ENCODE peak calls at places on chromosome X, in five cellular contexts. K is ascending aorta, C is fibroblast of lung, J is A549, W is AG10803. E is an unnamed sample.

GRCh38 chrX:387729-388128 is 1.0 kb upstream of the PPP2R3B start:
- DNase-seq in W (no peak), K (no peak), C (no peak), J (no peak), E (no peak)

GRCh38 chrX:33725556-33726232 is 406.4 kb downstream of the FAM47A start:
- DNase-seq in W (no peak), J (peak; percentile 7), K (no peak), C (no peak), E (no peak)

GRCh38 chrX:270848-271367 is 10.3 kb upstream of the PLCXD1 start:
- DNase-seq in K (no peak), J (no peak), W (no peak), C (no peak), E (no peak)

GRCh38 chrX:78106651-78106986 is 2.6 kb downstream of the PGK1 start:
- DNase-seq in K (no peak), W (no peak), J (no peak), C (no peak), E (no peak)

GRCh38 chrX:126027229-126027628 is 138.9 kb downstream of the DCAF12L2 start:
- DNase-seq in C (no peak), W (no peak), J (no peak), K (no peak), E (no peak)

GRCh38 chrX:48090123-48090522 is 18.7 kb upstream of the ZNF630 start:
- DNase-seq in K (no peak), W (no peak), C (no peak), J (peak; percentile 9), E (no peak)

GRCh38 chrX:20609916-20610415 is 343.3 kb upstream of the RPS6KA3 start:
- DNase-seq in J (no peak), C (no peak), W (no peak), K (no peak), E (no peak)

GRCh38 chrX:51144828-51145442 is 187.7 kb upstream of the NUDT10 start:
- DNase-seq in J (peak; percentile 40), W (peak; percentile 15), K (no peak), C (peak; percentile 14), E (no peak)

GRCh38 chrX:13694359-13694758 is 5.4 kb downstream of the RAB9A start:
- DNase-seq in C (peak; percentile 30), W (no peak), J (no peak), K (no peak), E (no peak)

GRCh38 chrX:77668391-77669237 is 117.4 kb downstream of the ATRX start:
- DNase-seq in J (peak; percentile 40), W (peak; percentile 9), K (no peak), C (peak; percentile 59), E (peak; percentile 1)

GRCh38 chrX:136781180-136781797 is 557 bp upstream of the ARHGEF6 start:
- DNase-seq in K (no peak), C (no peak), J (no peak), W (peak; percentile 64), E (no peak)

GRCh38 chrX:136780738-136781137 is at the start of gene ARHGEF6:
- DNase-seq in K (no peak), W (no peak), J (no peak), C (no peak), E (no peak)

GRCh38 chrX:136779346-136779781 is 1.4 kb downstream of the ARHGEF6 start:
- DNase-seq in C (no peak), K (no peak), J (no peak), W (no peak), E (no peak)

GRCh38 chrX:136778914-136779313 is 1.8 kb downstream of the ARHGEF6 start:
- DNase-seq in K (no peak), J (no peak), C (no peak), W (no peak), E (no peak)

GRCh38 chrX:136780241-136780640 is 491 bp downstream of the ARHGEF6 start:
- DNase-seq in C (no peak), W (no peak), K (no peak), J (no peak), E (no peak)
- H3K4me3 ChIP-seq in C (peak overlapping the region; percentile 22), W (no peak overlapping the region), K (peak overlapping the region; percentile 2), J (no peak overlapping the region), E (peak overlapping the region; percentile 29)

DNA sequence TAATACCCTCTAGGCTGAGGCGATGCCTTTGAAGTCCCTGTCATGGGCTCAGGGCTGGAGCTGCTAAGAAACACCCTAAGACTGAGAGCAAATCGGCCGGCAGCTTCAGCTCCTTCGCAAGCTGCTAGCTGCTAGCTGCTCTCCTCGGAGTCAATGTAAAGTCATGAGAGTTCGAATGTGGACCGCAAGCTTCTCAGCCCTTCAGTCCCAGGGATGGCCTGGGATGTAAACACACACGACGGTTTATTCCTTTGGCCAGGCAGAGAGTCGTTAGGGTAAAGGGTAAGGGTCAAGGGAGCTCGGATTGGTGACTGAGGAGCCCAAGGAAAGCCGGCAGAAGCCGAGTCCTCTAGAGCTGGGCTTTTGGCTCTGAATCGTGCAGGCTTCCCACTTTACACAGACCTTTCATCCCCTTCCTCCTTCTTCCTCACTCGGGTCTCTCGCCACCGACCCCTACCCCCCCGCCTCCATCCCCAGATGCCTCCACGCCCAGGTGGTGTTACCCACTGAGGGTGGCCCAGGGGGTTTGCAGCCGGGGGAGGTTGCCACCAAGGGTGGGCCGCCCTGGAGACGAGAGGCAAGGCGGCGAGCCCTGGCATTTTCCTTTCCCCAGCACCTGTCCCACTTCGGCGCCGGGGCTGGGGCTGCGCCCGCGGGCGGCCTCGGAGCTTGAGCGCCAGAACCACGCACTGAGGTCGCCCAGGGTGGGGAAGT is 3.1 kb upstream of the BCORL1 start:
- DNase-seq in W (no peak), C (no peak), K (no peak), J (no peak), E (no peak)
- H3K4me3 ChIP-seq in W (no peak overlapping the region), C (no peak overlapping the region), K (peak overlapping the region; percentile 58), J (no peak overlapping the region), E (no peak overlapping the region)

GRCh38 chrX:10174051-10174450 is 17.3 kb downstream of the CLCN4 start:
- DNase-seq in W (no peak), C (no peak), K (no peak), J (no peak), E (no peak)

GRCh38 chrX:10174810-10175209 is 18.0 kb downstream of the CLCN4 start:
- DNase-seq in C (peak; percentile 25), W (peak; percentile 55), J (no peak), K (no peak), E (no peak)

GRCh38 chrX:10173331-10173900 is 16.6 kb downstream of the CLCN4 start:
- DNase-seq in C (peak; percentile 95), J (no peak), W (peak; percentile 77), K (no peak), E (peak; percentile 88)

GRCh38 chrX:10171291-10171690 is 14.5 kb downstream of the CLCN4 start:
- DNase-seq in C (no peak), K (no peak), W (no peak), J (no peak), E (no peak)

GRCh38 chrX:10172867-10173266 is 16.1 kb downstream of the CLCN4 start:
- DNase-seq in C (peak; percentile 15), K (no peak), W (peak; percentile 6), J (no peak), E (no peak)
- H3K4me3 ChIP-seq in C (no peak overlapping the region), K (no peak overlapping the region), W (no peak overlapping the region), J (no peak overlapping the region), E (no peak overlapping the region)

GRCh38 chrX:127726227-127726626 is 326.0 kb downstream of the ACTRT1 start:
- DNase-seq in K (no peak), J (no peak), W (no peak), C (no peak), E (no peak)
- H3K4me3 ChIP-seq in K (no peak overlapping the region), J (no peak overlapping the region), W (no peak overlapping the region), C (no peak overlapping the region), E (no peak overlapping the region)

E was measured in skeletal muscle cell.